ENCODE peak calls at places on chromosomes 3 and 15, in nine cellular contexts. One of them, this sample, is unnamed. For H3K4me1, the result is how much of the 10 kb centered on the place peaks cover.

GRCh38 chr15:37056894-37057205 is 43.5 kb downstream of the MEIS2 start:
- DNase-seq in body of pancreas: no peak
- DNase-seq in neural progenitor cell: peak
- DNase-seq in heart right ventricle: no peak
- DNase-seq in ascending aorta: no peak
- DNase-seq in MM.1S: no peak
- DNase-seq in PC-9: no peak
- DNase-seq in testis: no peak
- DNase-seq in tibial artery: no peak
- DNase-seq in this sample: no peak

GRCh38 chr3:86815880-86816279 is 175.1 kb downstream of the VGLL3 start:
- DNase-seq in testis: no peak
- DNase-seq in neural progenitor cell: no peak
- DNase-seq in body of pancreas: no peak
- DNase-seq in heart right ventricle: no peak
- DNase-seq in MM.1S: no peak
- DNase-seq in ascending aorta: no peak
- DNase-seq in tibial artery: no peak
- DNase-seq in PC-9: no peak
- DNase-seq in this sample: no peak

GRCh38 chr15:71730277-71731144 is 79.8 kb upstream of the NR2E3 start:
- DNase-seq in tibial artery: no peak
- DNase-seq in ascending aorta: no peak
- DNase-seq in PC-9: no peak
- DNase-seq in heart right ventricle: no peak
- DNase-seq in body of pancreas: peak
- DNase-seq in MM.1S: peak
- DNase-seq in testis: peak
- DNase-seq in neural progenitor cell: peak
- DNase-seq in this sample: peak

GRCh38 chr3:171417813-171418212 is 42.4 kb downstream of the TNIK start:
- DNase-seq in PC-9: no peak
- DNase-seq in MM.1S: no peak
- DNase-seq in testis: no peak
- DNase-seq in heart right ventricle: no peak
- DNase-seq in body of pancreas: peak
- DNase-seq in ascending aorta: no peak
- DNase-seq in tibial artery: no peak
- DNase-seq in neural progenitor cell: no peak
- DNase-seq in this sample: no peak

GRCh38 chr3:66747251-66747650 is 246.4 kb upstream of the LRIG1 start:
- DNase-seq in neural progenitor cell: no peak
- DNase-seq in body of pancreas: no peak
- DNase-seq in heart right ventricle: no peak
- DNase-seq in ascending aorta: no peak
- DNase-seq in testis: no peak
- DNase-seq in PC-9: no peak
- DNase-seq in MM.1S: no peak
- DNase-seq in tibial artery: no peak
- DNase-seq in this sample: no peak

GRCh38 chr3:117885046-117885445 is 1149.6 kb downstream of the IGSF11 start:
- DNase-seq in testis: no peak
- DNase-seq in ascending aorta: no peak
- DNase-seq in tibial artery: no peak
- DNase-seq in heart right ventricle: no peak
- DNase-seq in MM.1S: no peak
- DNase-seq in PC-9: no peak
- DNase-seq in neural progenitor cell: no peak
- DNase-seq in body of pancreas: no peak
- DNase-seq in this sample: no peak

GRCh38 chr3:173733029-173733652 is 335.6 kb downstream of the NLGN1 start:
- DNase-seq in tibial artery: no peak
- DNase-seq in heart right ventricle: no peak
- DNase-seq in body of pancreas: peak
- DNase-seq in PC-9: no peak
- DNase-seq in neural progenitor cell: no peak
- DNase-seq in testis: peak
- DNase-seq in ascending aorta: no peak
- DNase-seq in MM.1S: peak
- DNase-seq in this sample: no peak

GRCh38 chr3:192434186-192434585 is 293.2 kb downstream of the FGF12 start:
- DNase-seq in testis: no peak
- DNase-seq in heart right ventricle: no peak
- DNase-seq in body of pancreas: no peak
- DNase-seq in ascending aorta: no peak
- DNase-seq in neural progenitor cell: no peak
- DNase-seq in PC-9: no peak
- DNase-seq in tibial artery: no peak
- DNase-seq in MM.1S: no peak
- DNase-seq in this sample: no peak

GRCh38 chr15:60972866-60973265 is 256.2 kb downstream of the RORA start:
- DNase-seq in ascending aorta: no peak
- DNase-seq in PC-9: peak
- DNase-seq in heart right ventricle: no peak
- DNase-seq in testis: no peak
- DNase-seq in MM.1S: no peak
- DNase-seq in tibial artery: no peak
- DNase-seq in body of pancreas: no peak
- DNase-seq in neural progenitor cell: no peak
- DNase-seq in this sample: no peak

GRCh38 chr3:87260270-87260669 is 16.1 kb downstream of the POU1F1 start:
- DNase-seq in testis: peak
- DNase-seq in PC-9: peak
- DNase-seq in tibial artery: no peak
- DNase-seq in ascending aorta: no peak
- DNase-seq in body of pancreas: peak
- DNase-seq in neural progenitor cell: peak
- DNase-seq in MM.1S: peak
- DNase-seq in heart right ventricle: no peak
- DNase-seq in this sample: peak

GRCh38 chr3:101902041-101902440 is 52.7 kb downstream of the NFKBIZ start:
- DNase-seq in ascending aorta: no peak
- DNase-seq in PC-9: peak
- DNase-seq in neural progenitor cell: no peak
- DNase-seq in tibial artery: no peak
- DNase-seq in testis: no peak
- DNase-seq in body of pancreas: no peak
- DNase-seq in heart right ventricle: no peak
- DNase-seq in MM.1S: no peak
- DNase-seq in this sample: no peak

GRCh38 chr3:190514163-190515153 is 573 bp downstream of the IL1RAP start:
- DNase-seq in testis: peak
- DNase-seq in ascending aorta: no peak
- DNase-seq in body of pancreas: peak
- DNase-seq in tibial artery: peak
- DNase-seq in PC-9: peak
- DNase-seq in heart right ventricle: peak
- DNase-seq in MM.1S: peak
- DNase-seq in neural progenitor cell: peak
- DNase-seq in this sample: peak

GRCh38 chr3:50255251-50255615 is 13.7 kb upstream of the SEMA3B start:
- DNase-seq in neural progenitor cell: no peak
- DNase-seq in testis: no peak
- DNase-seq in heart right ventricle: no peak
- DNase-seq in ascending aorta: no peak
- DNase-seq in MM.1S: no peak
- DNase-seq in tibial artery: no peak
- DNase-seq in PC-9: no peak
- DNase-seq in body of pancreas: no peak
- DNase-seq in this sample: no peak

GRCh38 chr3:57557088-57557537 is 1.0 kb downstream of the PDE12 start:
- DNase-seq in PC-9: no peak
- DNase-seq in neural progenitor cell: peak
- DNase-seq in testis: peak
- DNase-seq in heart right ventricle: no peak
- DNase-seq in ascending aorta: no peak
- DNase-seq in body of pancreas: peak
- DNase-seq in tibial artery: no peak
- DNase-seq in MM.1S: peak
- DNase-seq in this sample: peak

GRCh38 chr3:114155370-114155821 is 23.5 kb downstream of the DRD3 start:
- DNase-seq in neural progenitor cell: peak
- DNase-seq in ascending aorta: no peak
- DNase-seq in PC-9: no peak
- DNase-seq in MM.1S: no peak
- DNase-seq in body of pancreas: peak
- DNase-seq in testis: peak
- DNase-seq in heart right ventricle: no peak
- DNase-seq in tibial artery: no peak
- DNase-seq in this sample: peak

GRCh38 chr3:24128195-24129005 is 183.3 kb downstream of the NR1D2 start:
- DNase-seq in neural progenitor cell: no peak
- DNase-seq in heart right ventricle: no peak
- DNase-seq in ascending aorta: no peak
- DNase-seq in PC-9: peak
- DNase-seq in testis: no peak
- DNase-seq in tibial artery: no peak
- DNase-seq in body of pancreas: no peak
- DNase-seq in MM.1S: no peak
- DNase-seq in this sample: no peak

DNA sequence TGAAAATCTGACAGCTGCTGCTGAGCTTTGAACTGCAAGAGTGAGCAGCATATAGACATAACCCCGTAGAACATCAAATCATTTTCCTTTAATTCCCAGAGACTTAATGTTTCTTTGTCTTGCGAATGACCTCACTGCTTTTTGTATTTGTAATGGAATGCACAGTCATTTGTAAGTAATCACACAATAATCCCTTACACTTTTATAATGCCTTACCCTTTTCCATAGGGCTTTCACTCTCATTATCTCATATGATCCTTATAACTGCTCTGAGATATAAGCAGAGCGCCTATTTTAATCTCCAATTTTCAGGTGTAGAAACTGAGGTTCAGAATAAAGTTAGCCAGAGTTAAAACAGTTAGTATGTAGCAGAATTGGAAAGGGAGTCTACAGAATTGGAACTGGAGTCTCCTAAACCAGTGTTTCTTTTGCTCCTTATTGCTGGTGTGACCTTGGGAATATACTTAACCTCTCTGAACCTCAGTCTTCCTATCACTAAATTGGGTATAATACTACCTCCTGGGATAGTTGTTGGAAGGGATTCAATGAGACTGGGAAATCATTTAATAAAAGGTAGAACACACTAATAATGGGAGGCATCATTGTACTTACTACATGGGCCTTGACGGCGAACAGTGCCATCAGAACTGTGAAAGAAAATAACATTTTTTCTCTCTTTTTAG is 54.9 kb downstream of the LPP start:
- DNase-seq in heart right ventricle: no peak
- DNase-seq in PC-9: no peak
- DNase-seq in neural progenitor cell: no peak
- DNase-seq in tibial artery: no peak
- DNase-seq in ascending aorta: no peak
- DNase-seq in testis: no peak
- DNase-seq in body of pancreas: no peak
- DNase-seq in MM.1S: no peak
- DNase-seq in this sample: no peak
- H3K4me3 ChIP-seq in heart right ventricle: no peak
- H3K4me3 ChIP-seq in PC-9: no peak
- H3K4me3 ChIP-seq in neural progenitor cell: no peak
- H3K4me3 ChIP-seq in tibial artery: no peak
- H3K4me3 ChIP-seq in ascending aorta: no peak
- H3K4me3 ChIP-seq in testis: no peak
- H3K4me3 ChIP-seq in body of pancreas: no peak
- H3K4me3 ChIP-seq in MM.1S: no peak
- H3K4me3 ChIP-seq in this sample: no peak

DNA sequence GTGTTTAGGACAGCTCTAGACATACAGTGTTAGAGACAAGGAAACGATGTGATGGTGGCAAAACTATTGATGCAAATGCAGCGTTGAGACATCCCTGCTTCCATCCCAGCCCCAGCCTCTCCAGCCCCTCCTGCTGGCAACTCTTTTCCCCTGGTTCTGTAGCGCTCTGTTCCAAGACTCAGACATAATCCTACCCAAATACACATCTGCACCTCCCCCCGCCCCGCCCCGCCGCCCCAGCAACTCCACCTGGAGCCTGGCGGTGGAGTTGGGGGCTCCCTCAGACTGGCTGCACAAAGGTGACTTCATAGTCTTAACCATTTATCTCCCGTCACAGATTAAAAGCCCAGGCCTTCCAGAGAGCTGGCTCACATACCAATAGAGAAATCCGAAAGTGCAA is 7.2 kb upstream of the SEC22A start:
- DNase-seq in testis: peak
- DNase-seq in neural progenitor cell: peak
- DNase-seq in ascending aorta: no peak
- DNase-seq in body of pancreas: peak
- DNase-seq in MM.1S: no peak
- DNase-seq in PC-9: no peak
- DNase-seq in heart right ventricle: peak
- DNase-seq in tibial artery: no peak
- DNase-seq in this sample: peak
- TF ChIP-seq CTCF in testis: peak
- TF ChIP-seq CTCF in neural progenitor cell: peak
- TF ChIP-seq CTCF in ascending aorta: no peak
- TF ChIP-seq CTCF in body of pancreas: peak
- TF ChIP-seq CTCF in MM.1S: no peak
- TF ChIP-seq CTCF in PC-9: no peak
- TF ChIP-seq CTCF in heart right ventricle: no peak
- TF ChIP-seq CTCF in tibial artery: peak
- TF ChIP-seq CTCF in this sample: peak

GRCh38 chr15:52872036-52872818 is 82.1 kb upstream of the ONECUT1 start:
- DNase-seq in testis: no peak
- DNase-seq in heart right ventricle: no peak
- DNase-seq in ascending aorta: no peak
- DNase-seq in tibial artery: no peak
- DNase-seq in body of pancreas: no peak
- DNase-seq in neural progenitor cell: no peak
- DNase-seq in MM.1S: no peak
- DNase-seq in PC-9: no peak
- DNase-seq in this sample: no peak
- H3K4me1 ChIP-seq in testis: under half
- H3K4me1 ChIP-seq in heart right ventricle: under half
- H3K4me1 ChIP-seq in ascending aorta: under half
- H3K4me1 ChIP-seq in tibial artery: under half
- H3K4me1 ChIP-seq in body of pancreas: under half
- H3K4me1 ChIP-seq in neural progenitor cell: under half
- H3K4me1 ChIP-seq in MM.1S: under half
- H3K4me1 ChIP-seq in PC-9: under half
- H3K4me1 ChIP-seq in this sample: under half

GRCh38 chr3:184543848-184544512 is 17.6 kb upstream of the EPHB3 start:
- DNase-seq in body of pancreas: peak
- DNase-seq in heart right ventricle: no peak
- DNase-seq in MM.1S: peak
- DNase-seq in tibial artery: peak
- DNase-seq in neural progenitor cell: peak
- DNase-seq in testis: peak
- DNase-seq in ascending aorta: no peak
- DNase-seq in PC-9: peak
- DNase-seq in this sample: peak
- H3K4me3 ChIP-seq in body of pancreas: no peak
- H3K4me3 ChIP-seq in heart right ventricle: no peak
- H3K4me3 ChIP-seq in MM.1S: no peak
- H3K4me3 ChIP-seq in tibial artery: no peak
- H3K4me3 ChIP-seq in neural progenitor cell: no peak
- H3K4me3 ChIP-seq in testis: no peak
- H3K4me3 ChIP-seq in ascending aorta: no peak
- H3K4me3 ChIP-seq in PC-9: no peak
- H3K4me3 ChIP-seq in this sample: no peak